ENCODE peak calls at places on chromosomes 16 and 17, in five cellular contexts. One of them, this sample, is unnamed.

GRCh38 chr17:75664099-75664549 is 2.8 kb downstream of the RECQL5 start:
- DNase-seq in PC-9: no peak
- DNase-seq in OCI-LY7: peak
- DNase-seq in right atrium auricular region: no peak
- DNase-seq in A549: no peak
- DNase-seq in this sample: no peak

GRCh38 chr17:47941998-47942490 is 673 bp downstream of the PNPO start:
- DNase-seq in PC-9: no peak
- DNase-seq in OCI-LY7: peak
- DNase-seq in right atrium auricular region: no peak
- DNase-seq in A549: no peak
- DNase-seq in this sample: no peak

GRCh38 chr17:2400474-2400866 is 390 bp downstream of the MNT start:
- DNase-seq in PC-9: no peak
- DNase-seq in OCI-LY7: peak
- DNase-seq in right atrium auricular region: no peak
- DNase-seq in A549: no peak
- DNase-seq in this sample: peak

GRCh38 chr17:63476857-63477470 is at the start of gene ACE:
- DNase-seq in PC-9: no peak
- DNase-seq in OCI-LY7: peak
- DNase-seq in right atrium auricular region: no peak
- DNase-seq in A549: peak
- DNase-seq in this sample: peak

GRCh38 chr16:28596115-28596630 is 677 bp downstream of the SULT1A2 start:
- DNase-seq in PC-9: peak
- DNase-seq in OCI-LY7: no peak
- DNase-seq in right atrium auricular region: no peak
- DNase-seq in A549: no peak
- DNase-seq in this sample: no peak

GRCh38 chr17:56699186-56699895 is 105.8 kb downstream of the NOG start:
- DNase-seq in PC-9: peak
- DNase-seq in OCI-LY7: no peak
- DNase-seq in right atrium auricular region: peak
- DNase-seq in A549: peak
- DNase-seq in this sample: peak

GRCh38 chr16:77825196-77825595 is 36.8 kb downstream of the VAT1L start:
- DNase-seq in PC-9: no peak
- DNase-seq in OCI-LY7: no peak
- DNase-seq in right atrium auricular region: no peak
- DNase-seq in A549: no peak
- DNase-seq in this sample: no peak

GRCh38 chr16:5516115-5516514 is 418.5 kb upstream of the EEF2KMT start:
- DNase-seq in PC-9: no peak
- DNase-seq in OCI-LY7: no peak
- DNase-seq in right atrium auricular region: no peak
- DNase-seq in A549: no peak
- DNase-seq in this sample: no peak

GRCh38 chr16:58085171-58085570 is 44.0 kb downstream of the CFAP20 start:
- DNase-seq in PC-9: no peak
- DNase-seq in OCI-LY7: no peak
- DNase-seq in right atrium auricular region: no peak
- DNase-seq in A549: no peak
- DNase-seq in this sample: no peak

GRCh38 chr17:81930142-81931125 is 2.9 kb upstream of the MAFG start:
- DNase-seq in PC-9: no peak
- DNase-seq in OCI-LY7: no peak
- DNase-seq in right atrium auricular region: no peak
- DNase-seq in A549: no peak
- DNase-seq in this sample: peak

GRCh38 chr17:71438631-71439146 is 682.1 kb upstream of the SOX9 start:
- DNase-seq in PC-9: peak
- DNase-seq in OCI-LY7: no peak
- DNase-seq in right atrium auricular region: no peak
- DNase-seq in A549: peak
- DNase-seq in this sample: peak

GRCh38 chr17:37657202-37657601 is 14.0 kb upstream of the DDX52 start:
- DNase-seq in PC-9: no peak
- DNase-seq in OCI-LY7: no peak
- DNase-seq in right atrium auricular region: no peak
- DNase-seq in A549: no peak
- DNase-seq in this sample: no peak

GRCh38 chr17:62718420-62718819 is 89.7 kb downstream of the MARCHF10 start:
- DNase-seq in PC-9: peak
- DNase-seq in OCI-LY7: no peak
- DNase-seq in right atrium auricular region: no peak
- DNase-seq in A549: no peak
- DNase-seq in this sample: no peak

GRCh38 chr17:9241371-9241712 is 220.0 kb downstream of the NTN1 start:
- DNase-seq in PC-9: no peak
- DNase-seq in OCI-LY7: no peak
- DNase-seq in right atrium auricular region: peak
- DNase-seq in A549: no peak
- DNase-seq in this sample: peak

GRCh38 chr17:76356803-76357456 is 3.2 kb upstream of the PRPSAP1 start:
- DNase-seq in PC-9: no peak
- DNase-seq in OCI-LY7: peak
- DNase-seq in right atrium auricular region: no peak
- DNase-seq in A549: no peak
- DNase-seq in this sample: no peak

GRCh38 chr17:46929413-46929812 is 6.5 kb downstream of the GOSR2 start:
- DNase-seq in PC-9: no peak
- DNase-seq in OCI-LY7: no peak
- DNase-seq in right atrium auricular region: no peak
- DNase-seq in A549: no peak
- DNase-seq in this sample: no peak

GRCh38 chr17:37750768-37751466 is 6.1 kb upstream of the HNF1B start:
- DNase-seq in PC-9: no peak
- DNase-seq in OCI-LY7: no peak
- DNase-seq in right atrium auricular region: no peak
- DNase-seq in A549: no peak
- DNase-seq in this sample: no peak

GRCh38 chr17:66373944-66374817 is 71.8 kb downstream of the PRKCA start:
- DNase-seq in PC-9: no peak
- DNase-seq in OCI-LY7: no peak
- DNase-seq in right atrium auricular region: no peak
- DNase-seq in A549: no peak
- DNase-seq in this sample: no peak

GRCh38 chr17:38546396-38546795 is 59.4 kb downstream of the SRCIN1 start:
- DNase-seq in PC-9: no peak
- DNase-seq in OCI-LY7: no peak
- DNase-seq in right atrium auricular region: no peak
- DNase-seq in A549: no peak
- DNase-seq in this sample: no peak

GRCh38 chr17:18980682-18981384 is 23.7 kb downstream of the FAM83G start:
- DNase-seq in PC-9: no peak
- DNase-seq in OCI-LY7: no peak
- DNase-seq in right atrium auricular region: no peak
- DNase-seq in A549: no peak
- DNase-seq in this sample: peak

GRCh38 chr17:4152471-4152870 is 9.5 kb downstream of the CYB5D2 start:
- DNase-seq in PC-9: no peak
- DNase-seq in OCI-LY7: no peak
- DNase-seq in right atrium auricular region: no peak
- DNase-seq in A549: no peak
- DNase-seq in this sample: peak

GRCh38 chr16:31200821-31201510 is 1.6 kb downstream of the PYCARD start:
- DNase-seq in PC-9: peak
- DNase-seq in OCI-LY7: peak
- DNase-seq in right atrium auricular region: no peak
- DNase-seq in A549: no peak
- DNase-seq in this sample: peak

GRCh38 chr16:73063284-73063733 is 15.4 kb upstream of the ZFHX3 start:
- DNase-seq in PC-9: no peak
- DNase-seq in OCI-LY7: no peak
- DNase-seq in right atrium auricular region: no peak
- DNase-seq in A549: no peak
- DNase-seq in this sample: no peak
- H3K4me3 ChIP-seq in PC-9: no peak
- H3K4me3 ChIP-seq in OCI-LY7: no peak
- H3K4me3 ChIP-seq in right atrium auricular region: no peak
- H3K4me3 ChIP-seq in A549: no peak
- H3K4me3 ChIP-seq in this sample: no peak

DNA sequence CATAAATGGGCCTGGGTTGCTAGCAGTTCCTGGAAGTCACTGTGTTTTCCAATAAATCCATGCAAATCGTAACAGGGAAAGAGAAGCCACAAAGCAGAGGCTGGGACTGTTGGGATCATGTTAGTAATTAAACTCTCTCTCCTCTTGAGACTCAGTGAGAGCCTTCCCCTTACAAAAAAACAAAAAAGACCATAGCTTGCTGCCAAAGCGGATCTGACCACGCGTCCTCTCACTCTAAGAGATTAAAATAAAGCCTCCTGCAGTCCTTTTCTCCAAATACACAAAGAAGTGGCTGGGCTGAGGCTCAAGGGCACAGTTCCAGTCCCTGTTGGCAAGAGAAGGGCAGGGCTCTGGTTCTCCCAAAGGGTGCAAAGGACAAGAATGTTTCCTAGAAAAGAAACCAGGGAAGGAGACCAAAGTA is 38.5 kb downstream of the PIGL start:
- DNase-seq in PC-9: no peak
- DNase-seq in OCI-LY7: no peak
- DNase-seq in right atrium auricular region: peak
- DNase-seq in A549: no peak
- DNase-seq in this sample: peak
- H3K4me3 ChIP-seq in PC-9: no peak
- H3K4me3 ChIP-seq in OCI-LY7: no peak
- H3K4me3 ChIP-seq in right atrium auricular region: no peak
- H3K4me3 ChIP-seq in A549: no peak
- H3K4me3 ChIP-seq in this sample: no peak

GRCh38 chr16:19883296-19883951 is 1.2 kb downstream of the GPRC5B start:
- DNase-seq in PC-9: no peak
- DNase-seq in OCI-LY7: no peak
- DNase-seq in right atrium auricular region: peak
- DNase-seq in A549: no peak
- DNase-seq in this sample: no peak

GRCh38 chr16:19882186-19882585 is 2.5 kb downstream of the GPRC5B start:
- DNase-seq in PC-9: no peak
- DNase-seq in OCI-LY7: no peak
- DNase-seq in right atrium auricular region: no peak
- DNase-seq in A549: no peak
- DNase-seq in this sample: no peak

GRCh38 chr16:19884021-19884485 is 595 bp downstream of the GPRC5B start:
- DNase-seq in PC-9: no peak
- DNase-seq in OCI-LY7: no peak
- DNase-seq in right atrium auricular region: no peak
- DNase-seq in A549: no peak
- DNase-seq in this sample: peak

GRCh38 chr16:19881783-19882182 is 2.9 kb downstream of the GPRC5B start:
- DNase-seq in PC-9: no peak
- DNase-seq in OCI-LY7: no peak
- DNase-seq in right atrium auricular region: no peak
- DNase-seq in A549: no peak
- DNase-seq in this sample: no peak

DNA sequence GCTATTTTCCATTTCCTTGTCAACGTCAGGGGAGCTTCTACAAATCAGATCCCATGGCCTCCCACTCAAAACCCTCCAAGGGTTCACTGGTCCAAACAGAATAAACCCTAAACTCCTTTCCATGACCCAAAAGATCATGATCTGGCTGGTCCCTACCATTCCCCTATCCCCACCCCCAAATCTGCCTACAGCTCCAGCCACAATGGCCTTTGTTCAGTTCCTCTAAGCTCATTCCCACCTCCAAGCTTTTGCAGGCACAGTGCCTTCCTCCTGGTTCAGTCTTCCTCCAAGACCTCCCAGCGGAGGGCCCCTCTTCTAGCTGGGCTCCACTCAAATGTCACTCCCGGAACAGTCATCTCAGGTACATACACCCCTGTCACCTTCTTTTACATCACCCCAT is 2.0 kb downstream of the GPRC5B start:
- DNase-seq in PC-9: no peak
- DNase-seq in OCI-LY7: no peak
- DNase-seq in right atrium auricular region: no peak
- DNase-seq in A549: no peak
- DNase-seq in this sample: no peak
- H3K4me3 ChIP-seq in PC-9: no peak
- H3K4me3 ChIP-seq in OCI-LY7: no peak
- H3K4me3 ChIP-seq in right atrium auricular region: peak
- H3K4me3 ChIP-seq in A549: no peak
- H3K4me3 ChIP-seq in this sample: no peak

GRCh38 chr17:17834974-17835373 is 1.8 kb downstream of the SREBF1 start:
- DNase-seq in PC-9: no peak
- DNase-seq in OCI-LY7: no peak
- DNase-seq in right atrium auricular region: no peak
- DNase-seq in A549: no peak
- DNase-seq in this sample: no peak
- H3K4me3 ChIP-seq in PC-9: peak
- H3K4me3 ChIP-seq in OCI-LY7: peak
- H3K4me3 ChIP-seq in right atrium auricular region: no peak
- H3K4me3 ChIP-seq in A549: peak
- H3K4me3 ChIP-seq in this sample: peak

This sample was measured in MG63.